ENCODE peak calls at places on chromosomes 7 and 10, in seven cellular contexts. C is left ventricle myocardium superior; E is HFFc6; M is neural crest cell; B is stimulated activated CD8-positive, alpha-beta memory T cell treated with anti-CD3 and anti-CD28 coated beads, Interleukin-15, amount 100 ng/mL, for 1 hour; R is astrocyte of the spinal cord; F is stimulated activated CD4-positive, alpha-beta T cell treated with anti-CD3 and anti-CD28 coated beads, Interleukin-4, amount 100 ng/mL, for 1 hour. O is an unnamed sample.

GRCh38 chr10:71868192-71868697 is 17.2 kb upstream of the PSAP start:
- DNase-seq in F (no peak), E (peak), M (no peak), C (peak), B (no peak), R (peak), O (no peak)

GRCh38 chr7:70638381-70639128 is 493.4 kb upstream of the GALNT17 start:
- DNase-seq in E (no peak), B (no peak), F (no peak), R (no peak), C (no peak), M (no peak), O (no peak)

GRCh38 chr7:26337232-26337865 is 45.7 kb downstream of the SNX10 start:
- DNase-seq in R (no peak), C (no peak), E (no peak), F (no peak), M (no peak), B (no peak), O (no peak)

GRCh38 chr7:5797716-5798115 is 16.3 kb upstream of the RNF216 start:
- DNase-seq in C (no peak), E (no peak), R (no peak), B (no peak), F (no peak), M (no peak), O (no peak)

GRCh38 chr10:89206402-89207180 is 526 bp downstream of the CH25H start:
- DNase-seq in R (no peak), C (peak), B (no peak), M (peak), F (peak), E (no peak), O (no peak)

GRCh38 chr10:37263304-37263703 is 137.9 kb downstream of the ANKRD30A start:
- DNase-seq in F (no peak), B (no peak), E (no peak), M (no peak), C (no peak), R (no peak), O (no peak)

GRCh38 chr7:123627859-123628258 is 26.2 kb downstream of the ASB15 start:
- DNase-seq in R (no peak), M (no peak), B (no peak), C (no peak), F (no peak), E (no peak), O (no peak)

GRCh38 chr10:91713471-91714072 is 80.7 kb upstream of the PPP1R3C start:
- DNase-seq in F (no peak), B (no peak), R (no peak), M (no peak), C (no peak), E (no peak), O (no peak)

GRCh38 chr7:73734619-73735525 is 3.7 kb downstream of the ABHD11 start:
- DNase-seq in E (peak), R (peak), B (peak), F (peak), C (peak), M (peak), O (peak)

GRCh38 chr10:15293862-15294835 is 76.9 kb downstream of the FAM171A1 start:
- DNase-seq in E (peak), M (no peak), B (no peak), C (no peak), R (peak), F (no peak), O (no peak)

GRCh38 chr7:82250598-82250997 is 193.0 kb downstream of the CACNA2D1 start:
- DNase-seq in E (no peak), C (no peak), M (no peak), R (no peak), F (no peak), B (no peak), O (no peak)

GRCh38 chr10:101783736-101784118 is 481 bp upstream of the NPM3 start:
- DNase-seq in R (no peak), F (no peak), E (no peak), C (no peak), M (no peak), B (no peak), O (no peak)

GRCh38 chr7:79912213-79912633 is 222.4 kb upstream of the GNAI1 start:
- DNase-seq in C (no peak), B (no peak), F (no peak), M (no peak), E (no peak), R (no peak), O (no peak)

GRCh38 chr7:70494977-70495376 is 637.0 kb upstream of the GALNT17 start:
- DNase-seq in C (no peak), M (no peak), R (no peak), E (no peak), B (no peak), F (no peak), O (no peak)

GRCh38 chr10:665579-666091 is 23.8 kb downstream of the DIP2C start:
- DNase-seq in R (no peak), M (no peak), F (no peak), E (no peak), C (peak), B (no peak), O (peak)

GRCh38 chr7:28062197-28062988 is 118.2 kb downstream of the JAZF1 start:
- DNase-seq in R (peak), F (peak), C (peak), B (no peak), E (peak), M (peak), O (no peak)

GRCh38 chr7:117019786-117020604 is 66.7 kb downstream of the ST7 start:
- DNase-seq in C (peak), R (peak), M (peak), F (no peak), E (peak), B (no peak), O (no peak)

GRCh38 chr10:78991187-78991586 is 77.6 kb upstream of the ZMIZ1 start:
- DNase-seq in R (peak), M (no peak), E (peak), C (no peak), F (no peak), B (no peak), O (no peak)

GRCh38 chr7:15417341-15417988 is 144.3 kb downstream of the AGMO start:
- DNase-seq in R (no peak), M (no peak), C (no peak), F (no peak), E (no peak), B (no peak), O (no peak)

O was measured in 8988T.